ENCODE peak calls at places on chromosomes 4 and X, in six cellular contexts. One of them, this sample, is unnamed.

GRCh38 chrX:148658115-148658725 is 157.8 kb downstream of the AFF2 start:
- DNase-seq in IMR-90: no peak
- DNase-seq in colonic mucosa: no peak
- DNase-seq in A549: no peak
- DNase-seq in heart right ventricle: no peak
- DNase-seq in endodermal cell: no peak
- DNase-seq in this sample: peak; percentile 19

GRCh38 chr4:42331914-42332368 is 65.3 kb upstream of the SHISA3 start:
- DNase-seq in IMR-90: peak; percentile 56
- DNase-seq in colonic mucosa: no peak
- DNase-seq in A549: peak; percentile 32
- DNase-seq in heart right ventricle: peak; percentile 36
- DNase-seq in endodermal cell: no peak
- DNase-seq in this sample: peak; percentile 61

GRCh38 chr4:69716654-69717053 is 43.8 kb downstream of the SULT1B1 start:
- DNase-seq in IMR-90: no peak
- DNase-seq in colonic mucosa: no peak
- DNase-seq in A549: no peak
- DNase-seq in heart right ventricle: no peak
- DNase-seq in endodermal cell: no peak
- DNase-seq in this sample: no peak

GRCh38 chr4:127965803-127966175 is 583 bp downstream of the ABHD18 start:
- DNase-seq in IMR-90: peak; percentile 20
- DNase-seq in colonic mucosa: peak; percentile 65
- DNase-seq in A549: peak; percentile 42
- DNase-seq in heart right ventricle: peak; percentile 19
- DNase-seq in endodermal cell: peak; percentile 89
- DNase-seq in this sample: peak; percentile 14

GRCh38 chrX:130330706-130331105 is 9.0 kb upstream of the SLC25A14 start:
- DNase-seq in IMR-90: peak; percentile 40
- DNase-seq in colonic mucosa: peak; percentile 57
- DNase-seq in A549: peak; percentile 75
- DNase-seq in heart right ventricle: peak; percentile 14
- DNase-seq in endodermal cell: peak; percentile 88
- DNase-seq in this sample: peak; percentile 59

GRCh38 chr4:112036881-112037280 is 108.4 kb upstream of the FAM241A start:
- DNase-seq in IMR-90: no peak
- DNase-seq in colonic mucosa: no peak
- DNase-seq in A549: no peak
- DNase-seq in heart right ventricle: no peak
- DNase-seq in endodermal cell: no peak
- DNase-seq in this sample: peak; percentile 17

GRCh38 chr4:73599182-73599581 is 21.1 kb downstream of the RASSF6 start:
- DNase-seq in IMR-90: peak; percentile 73
- DNase-seq in colonic mucosa: peak; percentile 85
- DNase-seq in A549: peak; percentile 91
- DNase-seq in heart right ventricle: no peak
- DNase-seq in endodermal cell: peak; percentile 90
- DNase-seq in this sample: peak; percentile 78

GRCh38 chr4:17165256-17165655 is 266.8 kb upstream of the LDB2 start:
- DNase-seq in IMR-90: peak; percentile 19
- DNase-seq in colonic mucosa: no peak
- DNase-seq in A549: no peak
- DNase-seq in heart right ventricle: no peak
- DNase-seq in endodermal cell: no peak
- DNase-seq in this sample: no peak

GRCh38 chrX:45592067-45592466 is 391.4 kb upstream of the DIPK2B start:
- DNase-seq in IMR-90: peak; percentile 1
- DNase-seq in colonic mucosa: no peak
- DNase-seq in A549: no peak
- DNase-seq in heart right ventricle: no peak
- DNase-seq in endodermal cell: no peak
- DNase-seq in this sample: peak; percentile 1

GRCh38 chrX:49053223-49054072 is 5.4 kb upstream of the CCDC120 start:
- DNase-seq in IMR-90: peak; percentile 43
- DNase-seq in colonic mucosa: no peak
- DNase-seq in A549: peak; percentile 71
- DNase-seq in heart right ventricle: peak; percentile 64
- DNase-seq in endodermal cell: peak; percentile 90
- DNase-seq in this sample: peak; percentile 89

GRCh38 chr4:4507923-4508322 is 33.9 kb downstream of the STX18 start:
- DNase-seq in IMR-90: no peak
- DNase-seq in colonic mucosa: no peak
- DNase-seq in A549: no peak
- DNase-seq in heart right ventricle: no peak
- DNase-seq in endodermal cell: no peak
- DNase-seq in this sample: no peak

GRCh38 chrX:132292753-132293152 is 73.5 kb upstream of the RAP2C start:
- DNase-seq in IMR-90: peak; percentile 57
- DNase-seq in colonic mucosa: peak; percentile 24
- DNase-seq in A549: peak; percentile 46
- DNase-seq in heart right ventricle: no peak
- DNase-seq in endodermal cell: peak; percentile 58
- DNase-seq in this sample: peak; percentile 74

GRCh38 chrX:20461576-20461975 is 194.9 kb upstream of the RPS6KA3 start:
- DNase-seq in IMR-90: peak; percentile 39
- DNase-seq in colonic mucosa: no peak
- DNase-seq in A549: peak; percentile 1
- DNase-seq in heart right ventricle: no peak
- DNase-seq in endodermal cell: no peak
- DNase-seq in this sample: no peak

GRCh38 chrX:102849396-102849795 is 87.7 kb upstream of the RAB40AL start:
- DNase-seq in IMR-90: no peak
- DNase-seq in colonic mucosa: no peak
- DNase-seq in A549: no peak
- DNase-seq in heart right ventricle: no peak
- DNase-seq in endodermal cell: no peak
- DNase-seq in this sample: no peak

GRCh38 chr4:121764702-121765367 is at the start of gene SMIM43:
- DNase-seq in IMR-90: no peak
- DNase-seq in colonic mucosa: no peak
- DNase-seq in A549: no peak
- DNase-seq in heart right ventricle: no peak
- DNase-seq in endodermal cell: peak; percentile 84
- DNase-seq in this sample: peak; percentile 26

GRCh38 chrX:120456973-120457372 is 12.1 kb downstream of the LAMP2 start:
- DNase-seq in IMR-90: peak; percentile 21
- DNase-seq in colonic mucosa: no peak
- DNase-seq in A549: no peak
- DNase-seq in heart right ventricle: no peak
- DNase-seq in endodermal cell: no peak
- DNase-seq in this sample: no peak

GRCh38 chr4:154946113-154946512 is 165.0 kb downstream of the RBM46 start:
- DNase-seq in IMR-90: no peak
- DNase-seq in colonic mucosa: no peak
- DNase-seq in A549: no peak
- DNase-seq in heart right ventricle: no peak
- DNase-seq in endodermal cell: no peak
- DNase-seq in this sample: no peak

GRCh38 chrX:140123446-140123845 is 158.1 kb upstream of the CXorf66 start:
- DNase-seq in IMR-90: no peak
- DNase-seq in colonic mucosa: no peak
- DNase-seq in A549: peak; percentile 1
- DNase-seq in heart right ventricle: no peak
- DNase-seq in endodermal cell: peak; percentile 78
- DNase-seq in this sample: no peak

GRCh38 chr4:186746581-186746980 is 22.9 kb upstream of the FAT1 start:
- DNase-seq in IMR-90: peak; percentile 83
- DNase-seq in colonic mucosa: no peak
- DNase-seq in A549: no peak
- DNase-seq in heart right ventricle: no peak
- DNase-seq in endodermal cell: no peak
- DNase-seq in this sample: no peak

GRCh38 chr4:87489678-87490077 is 39.5 kb downstream of the SPARCL1 start:
- DNase-seq in IMR-90: no peak
- DNase-seq in colonic mucosa: no peak
- DNase-seq in A549: no peak
- DNase-seq in heart right ventricle: no peak
- DNase-seq in endodermal cell: no peak
- DNase-seq in this sample: peak; percentile 62

GRCh38 chr4:102623622-102624021 is 122.5 kb downstream of the NFKB1 start:
- DNase-seq in IMR-90: peak; percentile 71
- DNase-seq in colonic mucosa: no peak
- DNase-seq in A549: peak; percentile 81
- DNase-seq in heart right ventricle: no peak
- DNase-seq in endodermal cell: peak; percentile 74
- DNase-seq in this sample: peak; percentile 77

GRCh38 chrX:13082286-13083065 is 38.1 kb upstream of the FAM9C start:
- DNase-seq in IMR-90: no peak
- DNase-seq in colonic mucosa: no peak
- DNase-seq in A549: no peak
- DNase-seq in heart right ventricle: no peak
- DNase-seq in endodermal cell: no peak
- DNase-seq in this sample: no peak
- H3K4me1 ChIP-seq in IMR-90: peaks cover 4% of the 10 kb centered on the region
- H3K4me1 ChIP-seq in colonic mucosa: no peaks in the 10 kb centered on the region
- H3K4me1 ChIP-seq in A549: peaks cover 16% of the 10 kb centered on the region
- H3K4me1 ChIP-seq in heart right ventricle: peaks cover 43% of the 10 kb centered on the region
- H3K4me1 ChIP-seq in endodermal cell: no peaks in the 10 kb centered on the region
- H3K4me1 ChIP-seq in this sample: no peaks in the 10 kb centered on the region

DNA sequence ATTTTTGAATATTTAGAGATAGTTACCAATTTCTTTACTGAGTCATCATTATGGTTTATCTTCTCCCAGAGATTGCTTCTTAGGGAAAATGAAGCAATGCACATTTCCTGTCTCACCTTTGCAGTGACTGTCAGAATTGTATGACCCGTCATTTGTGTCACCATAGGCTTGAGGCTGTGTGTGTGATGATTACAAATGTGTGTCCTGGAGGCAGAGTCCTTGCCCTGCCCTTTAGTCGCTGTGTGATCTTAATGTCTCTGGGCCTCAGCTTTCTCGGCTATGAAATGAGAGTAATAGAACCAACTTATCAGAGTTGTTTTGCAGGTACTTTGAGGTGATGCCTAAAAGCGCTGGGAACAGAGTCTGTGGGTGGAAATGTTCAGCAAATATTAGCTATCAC is 13.9 kb downstream of the HCCS start:
- DNase-seq in IMR-90: peak; percentile 33
- DNase-seq in colonic mucosa: no peak
- DNase-seq in A549: no peak
- DNase-seq in heart right ventricle: no peak
- DNase-seq in endodermal cell: no peak
- DNase-seq in this sample: no peak
- TF ChIP-seq CTCF in IMR-90: no peak
- TF ChIP-seq CTCF in colonic mucosa: no peak
- TF ChIP-seq CTCF in A549: no peak
- TF ChIP-seq CTCF in heart right ventricle: no peak
- TF ChIP-seq CTCF in endodermal cell: no peak
- TF ChIP-seq CTCF in this sample: no peak

DNA sequence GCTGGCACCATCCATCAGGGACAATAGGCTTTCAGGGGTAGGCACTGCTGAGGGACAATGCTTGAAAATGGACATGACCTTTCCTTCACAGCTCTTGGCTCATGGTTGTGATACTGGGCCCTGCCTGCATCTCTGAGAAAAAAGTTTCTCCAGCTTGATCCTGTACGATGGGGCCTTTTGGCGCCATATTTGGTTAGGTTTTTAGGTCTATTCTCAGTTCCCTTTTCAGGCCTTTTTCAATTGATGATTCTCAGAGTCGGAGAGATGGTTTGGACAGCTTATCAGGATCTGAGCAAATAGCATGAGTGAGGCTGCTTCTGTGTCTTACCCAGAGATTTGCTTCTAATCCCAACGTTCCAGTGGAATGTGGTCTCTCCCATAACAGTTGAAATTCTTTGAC is 141.6 kb downstream of the ZNF518B start:
- DNase-seq in IMR-90: no peak
- DNase-seq in colonic mucosa: no peak
- DNase-seq in A549: no peak
- DNase-seq in heart right ventricle: no peak
- DNase-seq in endodermal cell: no peak
- DNase-seq in this sample: no peak
- H3K4me3 ChIP-seq in IMR-90: no peak overlapping the region
- H3K4me3 ChIP-seq in colonic mucosa: no peak overlapping the region
- H3K4me3 ChIP-seq in A549: no peak overlapping the region
- H3K4me3 ChIP-seq in heart right ventricle: no peak overlapping the region
- H3K4me3 ChIP-seq in endodermal cell: no peak overlapping the region
- H3K4me3 ChIP-seq in this sample: no peak overlapping the region

GRCh38 chrX:153887385-153887784 is 1.4 kb upstream of the L1CAM start:
- DNase-seq in IMR-90: no peak
- DNase-seq in colonic mucosa: no peak
- DNase-seq in A549: no peak
- DNase-seq in heart right ventricle: no peak
- DNase-seq in endodermal cell: no peak
- DNase-seq in this sample: no peak
- H3K4me1 ChIP-seq in IMR-90: no peaks in the 10 kb centered on the region
- H3K4me1 ChIP-seq in colonic mucosa: no peaks in the 10 kb centered on the region
- H3K4me1 ChIP-seq in A549: peaks cover 21% of the 10 kb centered on the region
- H3K4me1 ChIP-seq in heart right ventricle: no peaks in the 10 kb centered on the region
- H3K4me1 ChIP-seq in endodermal cell: peaks cover 3% of the 10 kb centered on the region
- H3K4me1 ChIP-seq in this sample: no peaks in the 10 kb centered on the region

DNA sequence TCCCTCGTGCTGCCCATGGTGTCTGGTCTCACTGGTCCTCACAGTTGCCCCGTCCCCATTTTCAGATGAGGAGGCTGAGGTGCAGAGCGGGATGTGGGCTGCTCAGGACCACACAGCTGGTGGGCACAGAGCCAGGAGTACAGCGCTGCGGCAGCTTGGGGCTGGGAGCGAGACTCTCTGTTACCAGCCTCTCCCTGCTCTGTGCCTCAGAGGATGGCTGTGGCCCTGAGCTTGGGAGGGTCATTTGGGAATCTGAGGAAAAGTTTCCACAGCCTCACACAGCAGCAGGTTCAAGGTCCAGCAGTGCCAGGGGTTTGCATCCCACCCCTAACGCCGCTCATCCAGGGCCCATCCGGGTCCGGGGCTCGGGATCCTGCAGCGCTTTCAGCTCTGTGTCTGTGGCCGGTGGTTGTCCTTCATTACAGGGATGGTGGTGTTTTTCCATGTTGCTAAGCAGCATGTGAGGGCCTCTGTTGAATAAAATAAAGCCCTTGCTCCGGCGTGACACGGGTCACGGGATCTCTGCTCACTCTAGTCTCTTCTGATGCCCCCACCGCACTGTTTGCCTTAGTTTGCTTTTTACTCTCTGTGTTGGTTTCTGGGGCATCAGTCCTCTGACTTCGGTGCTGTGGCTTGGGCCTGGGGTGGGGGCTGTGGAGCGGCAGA is 6.4 kb downstream of the WFS1 start:
- DNase-seq in IMR-90: no peak
- DNase-seq in colonic mucosa: no peak
- DNase-seq in A549: no peak
- DNase-seq in heart right ventricle: no peak
- DNase-seq in endodermal cell: no peak
- DNase-seq in this sample: no peak
- TF ChIP-seq CTCF in IMR-90: no peak
- TF ChIP-seq CTCF in colonic mucosa: no peak
- TF ChIP-seq CTCF in A549: no peak
- TF ChIP-seq CTCF in heart right ventricle: no peak
- TF ChIP-seq CTCF in endodermal cell: no peak
- TF ChIP-seq CTCF in this sample: no peak